ENCODE peak calls at places on chromosomes 16 and 17, in four cellular contexts. One of them, this sample, is unnamed.

GRCh38 chr16:54847207-54847606 is 83.5 kb upstream of the IRX5 start:
- DNase-seq in iPS-NIHi11: no peak
- DNase-seq in kidney: no peak
- DNase-seq in stimulated activated CD4-positive, alpha-beta T cell treated with anti-CD3 and anti-CD28 coated beads, Interleukin-4, amount 100 ng/mL, for 1 hour: no peak
- DNase-seq in this sample: no peak

GRCh38 chr17:78411241-78411855 is 32.9 kb downstream of the PGS1 start:
- DNase-seq in iPS-NIHi11: no peak
- DNase-seq in kidney: peak
- DNase-seq in stimulated activated CD4-positive, alpha-beta T cell treated with anti-CD3 and anti-CD28 coated beads, Interleukin-4, amount 100 ng/mL, for 1 hour: no peak
- DNase-seq in this sample: peak

GRCh38 chr16:35215287-35215686 is 1755.9 kb downstream of the TP53TG3F start:
- DNase-seq in iPS-NIHi11: no peak
- DNase-seq in kidney: no peak
- DNase-seq in stimulated activated CD4-positive, alpha-beta T cell treated with anti-CD3 and anti-CD28 coated beads, Interleukin-4, amount 100 ng/mL, for 1 hour: no peak
- DNase-seq in this sample: no peak

GRCh38 chr16:54066451-54067056 is 220.0 kb downstream of the IRX3 start:
- DNase-seq in iPS-NIHi11: peak
- DNase-seq in kidney: no peak
- DNase-seq in stimulated activated CD4-positive, alpha-beta T cell treated with anti-CD3 and anti-CD28 coated beads, Interleukin-4, amount 100 ng/mL, for 1 hour: no peak
- DNase-seq in this sample: no peak

GRCh38 chr16:14307623-14308356 is 236.7 kb downstream of the MRTFB start:
- DNase-seq in iPS-NIHi11: no peak
- DNase-seq in kidney: no peak
- DNase-seq in stimulated activated CD4-positive, alpha-beta T cell treated with anti-CD3 and anti-CD28 coated beads, Interleukin-4, amount 100 ng/mL, for 1 hour: no peak
- DNase-seq in this sample: peak

GRCh38 chr16:30051518-30051917 is 14.0 kb upstream of the ALDOA start:
- DNase-seq in iPS-NIHi11: no peak
- DNase-seq in kidney: no peak
- DNase-seq in stimulated activated CD4-positive, alpha-beta T cell treated with anti-CD3 and anti-CD28 coated beads, Interleukin-4, amount 100 ng/mL, for 1 hour: no peak
- DNase-seq in this sample: peak

GRCh38 chr16:28494141-28494851 is at the start of gene APOBR:
- DNase-seq in iPS-NIHi11: no peak
- DNase-seq in kidney: peak
- DNase-seq in stimulated activated CD4-positive, alpha-beta T cell treated with anti-CD3 and anti-CD28 coated beads, Interleukin-4, amount 100 ng/mL, for 1 hour: peak
- DNase-seq in this sample: no peak

GRCh38 chr17:65163990-65164495 is 26.9 kb downstream of the RGS9 start:
- DNase-seq in iPS-NIHi11: no peak
- DNase-seq in kidney: no peak
- DNase-seq in stimulated activated CD4-positive, alpha-beta T cell treated with anti-CD3 and anti-CD28 coated beads, Interleukin-4, amount 100 ng/mL, for 1 hour: peak
- DNase-seq in this sample: peak

GRCh38 chr17:50103252-50103651 is 8.1 kb downstream of the PDK2 start:
- DNase-seq in iPS-NIHi11: no peak
- DNase-seq in kidney: peak
- DNase-seq in stimulated activated CD4-positive, alpha-beta T cell treated with anti-CD3 and anti-CD28 coated beads, Interleukin-4, amount 100 ng/mL, for 1 hour: no peak
- DNase-seq in this sample: no peak

GRCh38 chr17:34299918-34300600 is 14.5 kb downstream of the CCL11 start:
- DNase-seq in iPS-NIHi11: no peak
- DNase-seq in kidney: no peak
- DNase-seq in stimulated activated CD4-positive, alpha-beta T cell treated with anti-CD3 and anti-CD28 coated beads, Interleukin-4, amount 100 ng/mL, for 1 hour: no peak
- DNase-seq in this sample: no peak

GRCh38 chr17:74485841-74486240 is 19.4 kb downstream of the CD300A start:
- DNase-seq in iPS-NIHi11: peak
- DNase-seq in kidney: no peak
- DNase-seq in stimulated activated CD4-positive, alpha-beta T cell treated with anti-CD3 and anti-CD28 coated beads, Interleukin-4, amount 100 ng/mL, for 1 hour: no peak
- DNase-seq in this sample: no peak

GRCh38 chr16:74297296-74297665 is 667 bp downstream of the PSMD7 start:
- DNase-seq in iPS-NIHi11: peak
- DNase-seq in kidney: no peak
- DNase-seq in stimulated activated CD4-positive, alpha-beta T cell treated with anti-CD3 and anti-CD28 coated beads, Interleukin-4, amount 100 ng/mL, for 1 hour: peak
- DNase-seq in this sample: peak

GRCh38 chr17:82858376-82859126 is 18.7 kb upstream of the ZNF750 start:
- DNase-seq in iPS-NIHi11: no peak
- DNase-seq in kidney: peak
- DNase-seq in stimulated activated CD4-positive, alpha-beta T cell treated with anti-CD3 and anti-CD28 coated beads, Interleukin-4, amount 100 ng/mL, for 1 hour: no peak
- DNase-seq in this sample: peak

GRCh38 chr16:4323071-4323844 is 7.4 kb downstream of the GLIS2 start:
- DNase-seq in iPS-NIHi11: peak
- DNase-seq in kidney: peak
- DNase-seq in stimulated activated CD4-positive, alpha-beta T cell treated with anti-CD3 and anti-CD28 coated beads, Interleukin-4, amount 100 ng/mL, for 1 hour: no peak
- DNase-seq in this sample: no peak

GRCh38 chr16:86517652-86518258 is 7.4 kb downstream of the FOXF1 start:
- DNase-seq in iPS-NIHi11: peak
- DNase-seq in kidney: peak
- DNase-seq in stimulated activated CD4-positive, alpha-beta T cell treated with anti-CD3 and anti-CD28 coated beads, Interleukin-4, amount 100 ng/mL, for 1 hour: no peak
- DNase-seq in this sample: peak

GRCh38 chr17:66413564-66414520 is 111.4 kb downstream of the PRKCA start:
- DNase-seq in iPS-NIHi11: no peak
- DNase-seq in kidney: no peak
- DNase-seq in stimulated activated CD4-positive, alpha-beta T cell treated with anti-CD3 and anti-CD28 coated beads, Interleukin-4, amount 100 ng/mL, for 1 hour: no peak
- DNase-seq in this sample: no peak

GRCh38 chr17:74045608-74046007 is 157.9 kb upstream of the RPL38 start:
- DNase-seq in iPS-NIHi11: peak
- DNase-seq in kidney: no peak
- DNase-seq in stimulated activated CD4-positive, alpha-beta T cell treated with anti-CD3 and anti-CD28 coated beads, Interleukin-4, amount 100 ng/mL, for 1 hour: no peak
- DNase-seq in this sample: peak

GRCh38 chr17:49629447-49629846 is 48.5 kb downstream of the SPOP start:
- DNase-seq in iPS-NIHi11: no peak
- DNase-seq in kidney: no peak
- DNase-seq in stimulated activated CD4-positive, alpha-beta T cell treated with anti-CD3 and anti-CD28 coated beads, Interleukin-4, amount 100 ng/mL, for 1 hour: no peak
- DNase-seq in this sample: no peak

GRCh38 chr17:31394544-31394943 is 3.1 kb downstream of the RAB11FIP4 start:
- DNase-seq in iPS-NIHi11: peak
- DNase-seq in kidney: no peak
- DNase-seq in stimulated activated CD4-positive, alpha-beta T cell treated with anti-CD3 and anti-CD28 coated beads, Interleukin-4, amount 100 ng/mL, for 1 hour: peak
- DNase-seq in this sample: peak

GRCh38 chr16:66979011-66979717 is 9.2 kb upstream of the CES4A start:
- DNase-seq in iPS-NIHi11: no peak
- DNase-seq in kidney: no peak
- DNase-seq in stimulated activated CD4-positive, alpha-beta T cell treated with anti-CD3 and anti-CD28 coated beads, Interleukin-4, amount 100 ng/mL, for 1 hour: no peak
- DNase-seq in this sample: no peak

GRCh38 chr16:52611817-52612673 is 65.1 kb upstream of the TOX3 start:
- DNase-seq in iPS-NIHi11: no peak
- DNase-seq in kidney: no peak
- DNase-seq in stimulated activated CD4-positive, alpha-beta T cell treated with anti-CD3 and anti-CD28 coated beads, Interleukin-4, amount 100 ng/mL, for 1 hour: no peak
- DNase-seq in this sample: no peak

GRCh38 chr16:11819798-11820197 is 22.7 kb upstream of the ZC3H7A start:
- DNase-seq in iPS-NIHi11: no peak
- DNase-seq in kidney: no peak
- DNase-seq in stimulated activated CD4-positive, alpha-beta T cell treated with anti-CD3 and anti-CD28 coated beads, Interleukin-4, amount 100 ng/mL, for 1 hour: no peak
- DNase-seq in this sample: no peak

GRCh38 chr16:1676661-1677060 is 1.4 kb upstream of the JPT2 start:
- DNase-seq in iPS-NIHi11: no peak
- DNase-seq in kidney: no peak
- DNase-seq in stimulated activated CD4-positive, alpha-beta T cell treated with anti-CD3 and anti-CD28 coated beads, Interleukin-4, amount 100 ng/mL, for 1 hour: no peak
- DNase-seq in this sample: no peak

GRCh38 chr17:44905006-44906000 is 6.1 kb upstream of the EFTUD2 start:
- DNase-seq in iPS-NIHi11: no peak
- DNase-seq in kidney: no peak
- DNase-seq in stimulated activated CD4-positive, alpha-beta T cell treated with anti-CD3 and anti-CD28 coated beads, Interleukin-4, amount 100 ng/mL, for 1 hour: no peak
- DNase-seq in this sample: no peak

GRCh38 chr17:64506201-64506575 is at the start of gene DDX5:
- DNase-seq in iPS-NIHi11: peak
- DNase-seq in kidney: peak
- DNase-seq in stimulated activated CD4-positive, alpha-beta T cell treated with anti-CD3 and anti-CD28 coated beads, Interleukin-4, amount 100 ng/mL, for 1 hour: peak
- DNase-seq in this sample: no peak

GRCh38 chr17:32441886-32442285 is 2.4 kb upstream of the PSMD11 start:
- DNase-seq in iPS-NIHi11: no peak
- DNase-seq in kidney: no peak
- DNase-seq in stimulated activated CD4-positive, alpha-beta T cell treated with anti-CD3 and anti-CD28 coated beads, Interleukin-4, amount 100 ng/mL, for 1 hour: no peak
- DNase-seq in this sample: no peak

GRCh38 chr16:87278191-87279093 is 38.8 kb downstream of the C16orf95 start:
- DNase-seq in iPS-NIHi11: peak
- DNase-seq in kidney: peak
- DNase-seq in stimulated activated CD4-positive, alpha-beta T cell treated with anti-CD3 and anti-CD28 coated beads, Interleukin-4, amount 100 ng/mL, for 1 hour: peak
- DNase-seq in this sample: peak

GRCh38 chr16:84738255-84739038 is 38.6 kb downstream of the USP10 start:
- DNase-seq in iPS-NIHi11: peak
- DNase-seq in kidney: peak
- DNase-seq in stimulated activated CD4-positive, alpha-beta T cell treated with anti-CD3 and anti-CD28 coated beads, Interleukin-4, amount 100 ng/mL, for 1 hour: peak
- DNase-seq in this sample: peak

GRCh38 chr16:50745940-50746339 is 4.1 kb downstream of the CYLD start:
- DNase-seq in iPS-NIHi11: no peak
- DNase-seq in kidney: no peak
- DNase-seq in stimulated activated CD4-positive, alpha-beta T cell treated with anti-CD3 and anti-CD28 coated beads, Interleukin-4, amount 100 ng/mL, for 1 hour: peak
- DNase-seq in this sample: no peak

GRCh38 chr17:28131592-28131991 is 89.1 kb downstream of the NLK start:
- DNase-seq in iPS-NIHi11: no peak
- DNase-seq in kidney: no peak
- DNase-seq in stimulated activated CD4-positive, alpha-beta T cell treated with anti-CD3 and anti-CD28 coated beads, Interleukin-4, amount 100 ng/mL, for 1 hour: no peak
- DNase-seq in this sample: no peak

GRCh38 chr16:67820608-67821259 is 14.0 kb downstream of the TSNAXIP1 start:
- DNase-seq in iPS-NIHi11: no peak
- DNase-seq in kidney: no peak
- DNase-seq in stimulated activated CD4-positive, alpha-beta T cell treated with anti-CD3 and anti-CD28 coated beads, Interleukin-4, amount 100 ng/mL, for 1 hour: no peak
- DNase-seq in this sample: no peak

GRCh38 chr17:82786427-82786826 is 34.6 kb downstream of the TBCD start:
- DNase-seq in iPS-NIHi11: no peak
- DNase-seq in kidney: no peak
- DNase-seq in stimulated activated CD4-positive, alpha-beta T cell treated with anti-CD3 and anti-CD28 coated beads, Interleukin-4, amount 100 ng/mL, for 1 hour: no peak
- DNase-seq in this sample: no peak

GRCh38 chr17:68910256-68910705 is 44.9 kb downstream of the ABCA8 start:
- DNase-seq in iPS-NIHi11: no peak
- DNase-seq in kidney: peak
- DNase-seq in stimulated activated CD4-positive, alpha-beta T cell treated with anti-CD3 and anti-CD28 coated beads, Interleukin-4, amount 100 ng/mL, for 1 hour: no peak
- DNase-seq in this sample: no peak

GRCh38 chr17:2396192-2396567 is 4.7 kb downstream of the MNT start:
- DNase-seq in iPS-NIHi11: no peak
- DNase-seq in kidney: no peak
- DNase-seq in stimulated activated CD4-positive, alpha-beta T cell treated with anti-CD3 and anti-CD28 coated beads, Interleukin-4, amount 100 ng/mL, for 1 hour: no peak
- DNase-seq in this sample: no peak

GRCh38 chr16:56869513-56870270 is 4.7 kb downstream of the SLC12A3 start:
- DNase-seq in iPS-NIHi11: peak
- DNase-seq in kidney: no peak
- DNase-seq in stimulated activated CD4-positive, alpha-beta T cell treated with anti-CD3 and anti-CD28 coated beads, Interleukin-4, amount 100 ng/mL, for 1 hour: peak
- DNase-seq in this sample: peak